ENCODE peak calls at places on chromosome 11, in eight cellular contexts. O is GM12864, K is endothelial cell of umbilical vein, C is AG10803, Z is psoas muscle, Y is astrocyte of the cerebellum, V is AG09309, J is astrocyte of the spinal cord. B is an unnamed sample.

GRCh38 chr11:133955091-133955846 is 1.5 kb downstream of the IGSF9B start:
- DNase-seq in Z (no peak), V (no peak), J (no peak), C (no peak), Y (no peak), K (no peak), O (no peak), B (no peak)

GRCh38 chr11:117189191-117189940 is 9.8 kb upstream of the TAGLN start:
- DNase-seq in C (no peak), V (no peak), K (no peak), O (peak), J (no peak), Z (no peak), Y (no peak), B (no peak)

GRCh38 chr11:60844045-60844869 is 2.3 kb downstream of the CCDC86 start:
- DNase-seq in O (no peak), Z (no peak), C (peak), V (no peak), K (no peak), Y (no peak), J (peak), B (peak)

GRCh38 chr11:12150831-12151382 is 40.5 kb downstream of the MICAL2 start:
- DNase-seq in J (peak), O (no peak), Z (no peak), Y (no peak), C (no peak), V (no peak), K (no peak), B (peak)

GRCh38 chr11:118715837-118716260 is 36.4 kb upstream of the TREH start:
- DNase-seq in J (no peak), V (no peak), O (no peak), C (no peak), Z (no peak), Y (no peak), K (peak), B (peak)

GRCh38 chr11:119586181-119586580 is 142.8 kb downstream of the NECTIN1 start:
- DNase-seq in Z (no peak), K (no peak), V (no peak), C (no peak), Y (no peak), O (no peak), J (no peak), B (no peak)

GRCh38 chr11:114307524-114308203 is 11.5 kb downstream of the NNMT start:
- DNase-seq in O (no peak), Z (peak), Y (peak), K (peak), V (peak), J (peak), C (peak), B (peak)

GRCh38 chr11:128375941-128376340 is 211.4 kb downstream of the ETS1 start:
- DNase-seq in V (no peak), C (no peak), J (no peak), O (no peak), K (peak), Y (no peak), Z (no peak), B (no peak)

GRCh38 chr11:70105755-70106571 is 27.8 kb downstream of the ANO1 start:
- DNase-seq in Y (no peak), C (no peak), K (no peak), O (no peak), V (no peak), Z (peak), J (no peak), B (no peak)

GRCh38 chr11:17924713-17925112 is 88.1 kb downstream of the SERGEF start:
- DNase-seq in K (no peak), J (no peak), Y (no peak), Z (no peak), O (no peak), C (no peak), V (no peak), B (no peak)

GRCh38 chr11:102936864-102937509 is 18.5 kb downstream of the MMP13 start:
- DNase-seq in V (no peak), Y (no peak), J (no peak), C (no peak), K (no peak), O (no peak), Z (no peak), B (no peak)

GRCh38 chr11:102933627-102934026 is 21.9 kb downstream of the MMP13 start:
- DNase-seq in J (no peak), Y (no peak), C (no peak), V (no peak), K (no peak), Z (no peak), O (no peak), B (no peak)

GRCh38 chr11:102932678-102933077 is 22.9 kb downstream of the MMP13 start:
- DNase-seq in V (no peak), Z (no peak), Y (no peak), C (peak), K (no peak), O (no peak), J (no peak), B (no peak)

GRCh38 chr11:102934735-102935134 is 20.8 kb downstream of the MMP13 start:
- DNase-seq in V (no peak), Y (no peak), K (no peak), J (no peak), Z (no peak), C (no peak), O (no peak), B (no peak)

GRCh38 chr11:102935514-102935913 is 20.0 kb downstream of the MMP13 start:
- DNase-seq in O (no peak), K (no peak), J (no peak), V (no peak), Z (no peak), C (no peak), Y (no peak), B (no peak)
- TF ChIP-seq CTCF in O (peak), K (no peak), J (no peak), V (peak), Z (no peak), C (peak), Y (peak), B (peak)

DNA sequence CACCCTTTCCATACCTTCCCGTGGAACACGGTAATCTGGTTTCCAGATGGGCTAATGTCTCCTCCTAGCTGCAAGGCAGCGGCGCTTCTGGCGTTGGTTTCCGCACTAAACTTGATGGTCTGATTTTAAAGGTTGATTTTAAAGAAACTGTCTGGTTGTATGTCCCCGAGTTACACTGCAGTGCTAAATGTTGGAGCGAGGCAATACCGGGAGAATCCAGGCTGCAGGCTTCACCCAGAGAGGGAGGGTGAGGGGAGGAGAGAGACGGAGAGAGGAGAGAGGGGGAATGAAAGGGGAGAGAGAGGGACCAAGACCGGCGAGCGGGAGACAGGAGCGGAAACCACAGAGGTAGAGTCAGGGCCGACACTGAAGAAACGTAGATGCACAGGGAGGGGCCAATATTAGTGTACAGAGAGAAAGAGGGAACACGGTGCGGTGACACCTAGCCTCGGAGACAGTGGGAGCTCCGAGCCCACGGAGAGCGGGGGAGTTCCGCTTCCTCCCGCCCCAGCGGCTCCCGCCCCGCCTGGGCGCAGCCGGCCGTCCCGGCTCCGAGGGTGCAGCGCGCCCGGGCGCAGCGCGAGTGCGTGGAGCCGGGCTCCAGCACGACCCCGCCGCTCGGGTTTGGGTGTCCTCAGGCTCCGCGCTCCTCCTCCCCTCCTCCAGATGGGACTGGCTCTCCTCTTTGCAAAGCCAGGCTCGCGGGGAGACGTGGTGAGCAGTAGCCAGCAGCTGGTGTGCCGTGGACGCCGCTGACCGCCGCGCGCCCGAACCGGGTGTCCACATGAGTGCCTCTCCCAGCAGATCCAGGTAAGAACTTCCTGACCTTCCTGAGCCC is 71.9 kb upstream of the GRAMD1B start:
- DNase-seq in V (peak), K (no peak), O (no peak), J (peak), Y (no peak), C (peak), Z (no peak), B (peak)
- H3K4me3 ChIP-seq in V (peak), K (no peak), O (peak), J (peak), Y (peak), C (peak), Z (peak), B (peak)

GRCh38 chr11:47251751-47252150 is 3.1 kb upstream of the ACP2 start:
- DNase-seq in Y (no peak), V (no peak), C (no peak), K (no peak), J (no peak), O (no peak), Z (no peak), B (no peak)

GRCh38 chr11:47248304-47248663 is 330 bp downstream of the ACP2 start:
- DNase-seq in Y (no peak), C (peak), V (no peak), O (no peak), K (no peak), Z (no peak), J (no peak), B (peak)

GRCh38 chr11:47247502-47247901 is 1.1 kb downstream of the ACP2 start:
- DNase-seq in O (no peak), J (no peak), Z (no peak), C (no peak), K (no peak), V (no peak), Y (no peak), B (no peak)

GRCh38 chr11:47249378-47249715 is 733 bp upstream of the ACP2 start:
- DNase-seq in Y (no peak), O (no peak), V (no peak), J (no peak), Z (no peak), K (no peak), C (no peak), B (no peak)

GRCh38 chr11:47248664-47249377 is at the start of gene ACP2:
- DNase-seq in O (peak), J (peak), V (no peak), K (peak), C (peak), Y (no peak), Z (peak), B (peak)
- TF ChIP-seq CTCF in O (peak), J (peak), V (peak), K (peak), C (peak), Y (peak), Z (no peak), B (peak)

GRCh38 chr11:7906481-7906880 is 24.6 kb downstream of the OR10A6 start:
- DNase-seq in Y (no peak), J (no peak), C (no peak), Z (no peak), K (no peak), O (no peak), V (no peak), B (no peak)

GRCh38 chr11:7905549-7905948 is 25.5 kb downstream of the OR10A6 start:
- DNase-seq in J (no peak), Y (no peak), C (no peak), Z (no peak), V (no peak), O (no peak), K (no peak), B (no peak)

GRCh38 chr11:7905961-7906429 is 25.1 kb downstream of the OR10A6 start:
- DNase-seq in O (no peak), V (no peak), J (no peak), K (no peak), Y (no peak), C (no peak), Z (no peak), B (no peak)

GRCh38 chr11:7903940-7904339 is 27.1 kb downstream of the OR10A6 start:
- DNase-seq in K (no peak), C (no peak), V (no peak), J (no peak), Y (no peak), O (no peak), Z (no peak), B (no peak)

DNA sequence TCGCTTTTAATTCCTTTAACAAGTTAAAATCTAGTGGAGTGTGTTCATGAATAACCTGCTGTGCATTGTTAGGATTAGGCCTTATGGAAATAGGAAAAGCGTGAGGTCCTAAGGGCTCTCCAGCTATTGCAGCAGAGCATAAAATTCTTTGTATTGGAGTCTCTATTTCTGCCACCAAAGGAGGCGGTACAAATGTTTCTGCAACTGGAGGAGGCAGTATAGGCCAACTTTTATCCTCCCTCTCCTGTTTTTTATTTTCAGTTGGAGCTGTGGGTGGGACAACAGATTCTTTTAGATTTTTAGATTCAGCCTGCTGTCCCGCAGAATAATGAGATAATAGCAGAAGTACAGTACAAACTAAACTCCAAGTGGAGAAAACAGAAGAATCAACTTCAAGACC is 26.2 kb downstream of the OR10A6 start:
- DNase-seq in K (peak), C (peak), O (no peak), Z (no peak), J (peak), Y (no peak), V (peak), B (peak)
- H3K4me3 ChIP-seq in K (no peak), C (no peak), O (no peak), Z (no peak), J (no peak), Y (no peak), V (no peak), B (no peak)

GRCh38 chr11:120715239-120715638 is 203.7 kb downstream of the GRIK4 start:
- DNase-seq in Z (no peak), C (no peak), J (no peak), O (no peak), V (no peak), K (peak), Y (no peak), B (peak)
- TF ChIP-seq CTCF in Z (no peak), C (peak), J (peak), O (peak), V (peak), K (peak), Y (peak), B (peak)

GRCh38 chr11:72432347-72433287 is 1.7 kb downstream of the CLPB start:
- DNase-seq in O (no peak), K (no peak), Z (no peak), C (no peak), J (no peak), Y (no peak), V (no peak), B (peak)
- H3K4me3 ChIP-seq in O (no peak), K (no peak), Z (no peak), C (no peak), J (no peak), Y (no peak), V (no peak), B (no peak)

GRCh38 chr11:32334822-32335221 is 100.5 kb downstream of the WT1 start:
- DNase-seq in Y (no peak), J (no peak), K (no peak), V (no peak), C (no peak), O (no peak), Z (no peak), B (no peak)
- TF ChIP-seq CTCF in Y (no peak), J (peak), K (no peak), V (peak), C (peak), O (peak), Z (no peak), B (peak)

DNA sequence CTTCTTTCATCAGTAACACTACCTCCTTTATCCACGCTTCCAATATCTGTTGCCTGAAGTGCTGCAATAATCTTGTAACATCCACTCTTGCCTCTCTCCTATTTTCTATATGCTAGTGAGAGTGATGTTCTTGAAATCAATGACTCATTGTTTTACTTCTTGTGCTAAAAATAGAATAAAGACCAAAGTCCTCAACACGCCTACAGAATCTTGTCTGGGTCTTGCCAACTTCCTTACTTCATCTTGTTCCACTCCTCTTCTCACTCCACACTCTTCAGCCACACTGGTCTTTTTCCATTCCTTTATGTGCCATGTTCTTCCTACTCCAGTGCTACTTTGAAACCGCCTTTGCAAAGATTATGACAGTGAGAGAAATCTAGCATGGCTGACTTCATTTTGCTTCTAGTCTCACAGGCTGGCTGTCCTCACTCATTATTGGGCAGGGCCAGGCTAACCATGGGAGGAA is 136.4 kb downstream of the CCDC81 start:
- DNase-seq in Y (no peak), J (peak), K (peak), C (peak), Z (no peak), V (no peak), O (no peak), B (peak)
- H3K4me3 ChIP-seq in Y (no peak), J (no peak), K (no peak), C (no peak), Z (no peak), V (no peak), O (no peak), B (no peak)

B was measured in fibroblast of the aortic adventitia.